ENCODE peak calls at places on chromosomes 2 and 18, in five cellular contexts. K is activated CD4-positive, alpha-beta T cell treated with anti-CD3 and anti-CD28 coated beads, Interleukin-2, amount 10 ng/mL, durations not matched to agents 24 days and 14 days; I is amniotic stem cell; Z is left ventricle myocardium superior; T is HTR-8/SVneo. R is an unnamed sample.

GRCh38 chr2:120289221-120289906 is 36.7 kb downstream of the RALB start:
- DNase-seq in I (no peak), K (no peak), T (no peak), Z (no peak), R (no peak)

GRCh38 chr2:174615951-174616436 is 18.4 kb upstream of the WIPF1 start:
- DNase-seq in T (no peak), K (peak; percentile 73), Z (no peak), I (no peak), R (no peak)

GRCh38 chr18:49613141-49613641 is 51.3 kb downstream of the LIPG start:
- DNase-seq in T (no peak), I (no peak), Z (no peak), K (no peak), R (no peak)

GRCh38 chr18:70232251-70232650 is 26.8 kb upstream of the RTTN start:
- DNase-seq in Z (no peak), T (no peak), I (no peak), K (no peak), R (no peak)

GRCh38 chr2:208350610-208351009 is 56.0 kb upstream of the PTH2R start:
- DNase-seq in T (no peak), K (no peak), I (no peak), Z (no peak), R (no peak)

GRCh38 chr18:36518839-36519238 is 221.3 kb downstream of the FHOD3 start:
- DNase-seq in K (no peak), I (no peak), T (no peak), Z (peak; percentile 39), R (no peak)

GRCh38 chr2:63849381-63850203 is 7.9 kb downstream of the UGP2 start:
- DNase-seq in Z (no peak), I (no peak), T (no peak), K (no peak), R (no peak)

GRCh38 chr2:229887441-229887840 is 34.4 kb downstream of the TRIP12 start:
- DNase-seq in K (no peak), Z (no peak), T (no peak), I (no peak), R (no peak)

GRCh38 chr18:3592864-3593263 is 142.9 kb downstream of the TGIF1 start:
- DNase-seq in T (no peak), I (no peak), K (no peak), Z (no peak), R (no peak)

GRCh38 chr2:112021269-112021668 is 33.8 kb upstream of the TMEM87B start:
- DNase-seq in K (no peak), Z (no peak), I (no peak), T (no peak), R (no peak)

GRCh38 chr18:64365106-64365505 is 216.2 kb upstream of the LINC00305 start:
- DNase-seq in I (no peak), Z (no peak), T (no peak), K (no peak), R (no peak)

GRCh38 chr2:63189026-63189425 is 138.4 kb downstream of the OTX1 start:
- DNase-seq in I (peak; percentile 38), T (peak; percentile 23), Z (no peak), K (peak; percentile 61), R (peak; percentile 3)

GRCh38 chr2:226619707-226620106 is 179.9 kb downstream of the IRS1 start:
- DNase-seq in T (no peak), I (no peak), Z (no peak), K (no peak), R (no peak)